ENCODE peak calls at places on chromosomes 6 and 20, in seven cellular contexts. One of them, this sample, is unnamed.

GRCh38 chr6:170160628-170161611 is 130.0 kb downstream of the DLL1 start:
- DNase-seq in dorsolateral prefrontal cortex: peak
- DNase-seq in RWPE1: no peak
- DNase-seq in cardiac muscle cell: no peak
- DNase-seq in lower lobe of right lung: no peak
- DNase-seq in endodermal cell: no peak
- DNase-seq in IMR-90: no peak
- DNase-seq in this sample: no peak

GRCh38 chr6:149392535-149392934 is 7.5 kb upstream of the SUMO4 start:
- DNase-seq in dorsolateral prefrontal cortex: no peak
- DNase-seq in RWPE1: no peak
- DNase-seq in cardiac muscle cell: no peak
- DNase-seq in lower lobe of right lung: no peak
- DNase-seq in endodermal cell: no peak
- DNase-seq in IMR-90: no peak
- DNase-seq in this sample: no peak

GRCh38 chr6:27375613-27376079 is 12.9 kb upstream of the ZNF391 start:
- DNase-seq in dorsolateral prefrontal cortex: no peak
- DNase-seq in RWPE1: no peak
- DNase-seq in cardiac muscle cell: peak
- DNase-seq in lower lobe of right lung: no peak
- DNase-seq in endodermal cell: peak
- DNase-seq in IMR-90: no peak
- DNase-seq in this sample: no peak

GRCh38 chr6:115910147-115910546 is 150.5 kb downstream of the FRK start:
- DNase-seq in dorsolateral prefrontal cortex: no peak
- DNase-seq in RWPE1: no peak
- DNase-seq in cardiac muscle cell: no peak
- DNase-seq in lower lobe of right lung: no peak
- DNase-seq in endodermal cell: no peak
- DNase-seq in IMR-90: no peak
- DNase-seq in this sample: no peak

GRCh38 chr20:35821807-35822242 is 50.0 kb downstream of the PHF20 start:
- DNase-seq in dorsolateral prefrontal cortex: no peak
- DNase-seq in RWPE1: peak
- DNase-seq in cardiac muscle cell: no peak
- DNase-seq in lower lobe of right lung: no peak
- DNase-seq in endodermal cell: no peak
- DNase-seq in IMR-90: peak
- DNase-seq in this sample: no peak

GRCh38 chr6:93040375-93040774 is 379.0 kb downstream of the EPHA7 start:
- DNase-seq in dorsolateral prefrontal cortex: no peak
- DNase-seq in RWPE1: no peak
- DNase-seq in cardiac muscle cell: no peak
- DNase-seq in lower lobe of right lung: no peak
- DNase-seq in endodermal cell: no peak
- DNase-seq in IMR-90: no peak
- DNase-seq in this sample: no peak

GRCh38 chr6:130679684-130680083 is 147.5 kb upstream of the SMLR1 start:
- DNase-seq in dorsolateral prefrontal cortex: no peak
- DNase-seq in RWPE1: no peak
- DNase-seq in cardiac muscle cell: no peak
- DNase-seq in lower lobe of right lung: no peak
- DNase-seq in endodermal cell: no peak
- DNase-seq in IMR-90: no peak
- DNase-seq in this sample: no peak

GRCh38 chr6:154928325-154928922 is 66.7 kb upstream of the TIAM2 start:
- DNase-seq in dorsolateral prefrontal cortex: no peak
- DNase-seq in RWPE1: peak
- DNase-seq in cardiac muscle cell: peak
- DNase-seq in lower lobe of right lung: no peak
- DNase-seq in endodermal cell: peak
- DNase-seq in IMR-90: peak
- DNase-seq in this sample: peak

GRCh38 chr20:24998631-24999445 is 6.3 kb upstream of the APMAP start:
- DNase-seq in dorsolateral prefrontal cortex: no peak
- DNase-seq in RWPE1: no peak
- DNase-seq in cardiac muscle cell: no peak
- DNase-seq in lower lobe of right lung: no peak
- DNase-seq in endodermal cell: peak
- DNase-seq in IMR-90: peak
- DNase-seq in this sample: no peak

GRCh38 chr6:74677463-74677862 is 528.4 kb downstream of the COL12A1 start:
- DNase-seq in dorsolateral prefrontal cortex: no peak
- DNase-seq in RWPE1: no peak
- DNase-seq in cardiac muscle cell: no peak
- DNase-seq in lower lobe of right lung: no peak
- DNase-seq in endodermal cell: no peak
- DNase-seq in IMR-90: no peak
- DNase-seq in this sample: no peak

GRCh38 chr20:20395856-20396600 is 28.1 kb downstream of the INSM1 start:
- DNase-seq in dorsolateral prefrontal cortex: no peak
- DNase-seq in RWPE1: no peak
- DNase-seq in cardiac muscle cell: no peak
- DNase-seq in lower lobe of right lung: no peak
- DNase-seq in endodermal cell: no peak
- DNase-seq in IMR-90: no peak
- DNase-seq in this sample: no peak

GRCh38 chr20:48096957-48097890 is 311.9 kb upstream of the SULF2 start:
- DNase-seq in dorsolateral prefrontal cortex: no peak
- DNase-seq in RWPE1: peak
- DNase-seq in cardiac muscle cell: no peak
- DNase-seq in lower lobe of right lung: no peak
- DNase-seq in endodermal cell: no peak
- DNase-seq in IMR-90: no peak
- DNase-seq in this sample: no peak

GRCh38 chr20:32012159-32012682 is 2.0 kb downstream of the CCM2L start:
- DNase-seq in dorsolateral prefrontal cortex: no peak
- DNase-seq in RWPE1: no peak
- DNase-seq in cardiac muscle cell: no peak
- DNase-seq in lower lobe of right lung: peak
- DNase-seq in endodermal cell: no peak
- DNase-seq in IMR-90: no peak
- DNase-seq in this sample: no peak

GRCh38 chr20:11891827-11892521 is 25.7 kb upstream of the BTBD3 start:
- DNase-seq in dorsolateral prefrontal cortex: no peak
- DNase-seq in RWPE1: peak
- DNase-seq in cardiac muscle cell: peak
- DNase-seq in lower lobe of right lung: peak
- DNase-seq in endodermal cell: peak
- DNase-seq in IMR-90: peak
- DNase-seq in this sample: peak

GRCh38 chr6:6984585-6985366 is 123.0 kb upstream of the RREB1 start:
- DNase-seq in dorsolateral prefrontal cortex: no peak
- DNase-seq in RWPE1: no peak
- DNase-seq in cardiac muscle cell: no peak
- DNase-seq in lower lobe of right lung: no peak
- DNase-seq in endodermal cell: no peak
- DNase-seq in IMR-90: no peak
- DNase-seq in this sample: no peak

GRCh38 chr6:4668271-4669179 is 107.7 kb upstream of the CDYL start:
- DNase-seq in dorsolateral prefrontal cortex: no peak
- DNase-seq in RWPE1: no peak
- DNase-seq in cardiac muscle cell: no peak
- DNase-seq in lower lobe of right lung: no peak
- DNase-seq in endodermal cell: peak
- DNase-seq in IMR-90: peak
- DNase-seq in this sample: no peak

GRCh38 chr6:90202156-90202555 is 94.5 kb downstream of the BACH2 start:
- DNase-seq in dorsolateral prefrontal cortex: no peak
- DNase-seq in RWPE1: no peak
- DNase-seq in cardiac muscle cell: no peak
- DNase-seq in lower lobe of right lung: no peak
- DNase-seq in endodermal cell: no peak
- DNase-seq in IMR-90: no peak
- DNase-seq in this sample: no peak

GRCh38 chr6:84979541-84979940 is 215.1 kb upstream of the TBX18 start:
- DNase-seq in dorsolateral prefrontal cortex: no peak
- DNase-seq in RWPE1: no peak
- DNase-seq in cardiac muscle cell: no peak
- DNase-seq in lower lobe of right lung: no peak
- DNase-seq in endodermal cell: no peak
- DNase-seq in IMR-90: no peak
- DNase-seq in this sample: no peak

GRCh38 chr20:34375977-34376430 is 12.9 kb downstream of the ITCH start:
- DNase-seq in dorsolateral prefrontal cortex: no peak
- DNase-seq in RWPE1: no peak
- DNase-seq in cardiac muscle cell: no peak
- DNase-seq in lower lobe of right lung: no peak
- DNase-seq in endodermal cell: no peak
- DNase-seq in IMR-90: no peak
- DNase-seq in this sample: no peak

GRCh38 chr20:34374209-34374749 is 11.2 kb downstream of the ITCH start:
- DNase-seq in dorsolateral prefrontal cortex: no peak
- DNase-seq in RWPE1: no peak
- DNase-seq in cardiac muscle cell: no peak
- DNase-seq in lower lobe of right lung: no peak
- DNase-seq in endodermal cell: no peak
- DNase-seq in IMR-90: no peak
- DNase-seq in this sample: no peak

DNA sequence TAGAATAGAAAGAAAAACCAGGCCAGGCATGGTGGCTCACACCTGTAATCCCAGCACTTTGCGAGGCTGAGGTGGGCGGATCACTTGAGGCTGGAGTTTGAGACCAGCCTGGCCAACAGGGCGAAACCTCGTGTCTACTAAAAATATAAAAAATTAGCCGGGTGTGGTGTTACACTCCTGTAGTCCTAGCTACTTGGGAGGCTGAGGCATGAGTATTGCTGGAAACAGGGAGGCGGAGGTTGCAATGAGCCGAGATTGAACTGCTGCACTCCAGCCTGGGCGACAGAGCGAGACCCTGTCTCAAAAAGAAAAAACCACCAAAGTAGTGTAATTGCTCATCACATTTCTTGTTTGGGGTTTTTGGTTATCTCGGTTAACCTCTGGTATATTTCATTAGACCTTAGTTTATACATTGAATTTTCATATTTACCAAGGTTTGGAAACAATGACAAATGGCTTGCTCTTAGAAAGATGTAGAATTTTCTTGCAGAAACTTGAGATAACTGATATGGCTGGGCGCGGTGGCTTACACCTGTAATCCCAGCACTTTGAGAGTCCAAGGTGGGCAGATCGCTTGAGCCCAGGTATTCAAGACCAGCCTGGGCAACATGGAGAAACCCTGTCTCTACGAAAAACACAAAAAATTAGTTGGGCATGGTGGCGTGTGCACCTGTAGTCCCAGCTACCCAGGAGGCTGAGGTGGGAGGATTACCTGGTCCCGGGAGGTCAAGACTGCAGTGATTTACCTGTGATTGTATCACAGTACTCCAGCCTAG is 14.2 kb downstream of the ITCH start:
- DNase-seq in dorsolateral prefrontal cortex: no peak
- DNase-seq in RWPE1: no peak
- DNase-seq in cardiac muscle cell: no peak
- DNase-seq in lower lobe of right lung: no peak
- DNase-seq in endodermal cell: no peak
- DNase-seq in IMR-90: no peak
- DNase-seq in this sample: no peak
- TF ChIP-seq CTCF in dorsolateral prefrontal cortex: no peak
- TF ChIP-seq CTCF in RWPE1: no peak
- TF ChIP-seq CTCF in cardiac muscle cell: no peak
- TF ChIP-seq CTCF in lower lobe of right lung: no peak
- TF ChIP-seq CTCF in endodermal cell: no peak
- TF ChIP-seq CTCF in IMR-90: no peak
- TF ChIP-seq CTCF in this sample: no peak

GRCh38 chr6:24547243-24547642 is 52.5 kb downstream of the ALDH5A1 start:
- DNase-seq in dorsolateral prefrontal cortex: no peak
- DNase-seq in RWPE1: no peak
- DNase-seq in cardiac muscle cell: peak
- DNase-seq in lower lobe of right lung: no peak
- DNase-seq in endodermal cell: peak
- DNase-seq in IMR-90: no peak
- DNase-seq in this sample: no peak
- TF ChIP-seq CTCF in dorsolateral prefrontal cortex: no peak
- TF ChIP-seq CTCF in RWPE1: no peak
- TF ChIP-seq CTCF in cardiac muscle cell: no peak
- TF ChIP-seq CTCF in lower lobe of right lung: no peak
- TF ChIP-seq CTCF in endodermal cell: peak
- TF ChIP-seq CTCF in IMR-90: no peak
- TF ChIP-seq CTCF in this sample: no peak

DNA sequence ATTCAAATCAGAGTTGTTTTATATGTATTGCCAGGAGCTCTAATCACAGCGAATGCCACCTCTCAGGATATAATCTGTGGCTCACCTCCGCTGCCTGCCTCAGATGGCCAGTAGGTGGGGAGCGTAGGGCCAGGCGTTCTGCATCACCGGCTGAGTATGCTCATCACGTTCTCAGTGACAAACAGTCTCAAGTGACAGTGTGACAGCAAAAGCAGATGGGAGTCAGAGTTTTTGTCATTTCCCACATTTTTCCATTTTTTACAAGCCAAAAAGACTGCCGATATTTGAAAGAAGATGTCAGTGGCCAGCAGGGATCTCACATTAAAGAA is 208.7 kb downstream of the ALDH8A1 start:
- DNase-seq in dorsolateral prefrontal cortex: peak
- DNase-seq in RWPE1: no peak
- DNase-seq in cardiac muscle cell: peak
- DNase-seq in lower lobe of right lung: no peak
- DNase-seq in endodermal cell: peak
- DNase-seq in IMR-90: no peak
- DNase-seq in this sample: no peak
- TF ChIP-seq CTCF in dorsolateral prefrontal cortex: peak
- TF ChIP-seq CTCF in RWPE1: no peak
- TF ChIP-seq CTCF in cardiac muscle cell: peak
- TF ChIP-seq CTCF in lower lobe of right lung: peak
- TF ChIP-seq CTCF in endodermal cell: peak
- TF ChIP-seq CTCF in IMR-90: no peak
- TF ChIP-seq CTCF in this sample: no peak

DNA sequence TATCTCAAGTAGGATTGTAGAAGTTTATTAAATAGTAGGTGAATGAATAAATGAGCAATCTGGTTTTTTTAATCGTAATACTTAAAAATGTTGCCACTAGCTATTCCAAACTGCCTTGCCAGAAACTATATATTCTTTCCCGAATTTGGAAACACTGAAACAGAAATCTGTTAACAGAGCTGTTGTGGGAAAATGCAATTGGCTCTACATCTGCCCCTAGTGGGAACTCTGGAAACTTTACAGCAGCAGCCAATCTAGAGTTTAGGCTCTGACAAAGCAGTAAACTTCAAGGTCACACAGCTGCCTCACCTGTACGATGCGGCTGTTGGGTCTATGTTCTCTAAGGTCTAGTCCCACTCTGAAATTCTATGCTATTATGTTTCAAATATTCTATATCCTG is 41.7 kb downstream of the SYNE1 start:
- DNase-seq in dorsolateral prefrontal cortex: no peak
- DNase-seq in RWPE1: no peak
- DNase-seq in cardiac muscle cell: peak
- DNase-seq in lower lobe of right lung: no peak
- DNase-seq in endodermal cell: peak
- DNase-seq in IMR-90: peak
- DNase-seq in this sample: no peak
- TF ChIP-seq CTCF in dorsolateral prefrontal cortex: peak
- TF ChIP-seq CTCF in RWPE1: peak
- TF ChIP-seq CTCF in cardiac muscle cell: peak
- TF ChIP-seq CTCF in lower lobe of right lung: peak
- TF ChIP-seq CTCF in endodermal cell: peak
- TF ChIP-seq CTCF in IMR-90: peak
- TF ChIP-seq CTCF in this sample: no peak

This sample was measured in Calu3.